ENCODE peak calls at places on chromosomes 12 and 14, in six cellular contexts. J, E, B, Q, D and U are unnamed samples.

GRCh38 chr14:103260629-103261124 is 73.4 kb upstream of the EIF5 start:
- DNase-seq in J (no peak), E (peak), B (peak), Q (no peak), D (no peak), U (peak)

GRCh38 chr12:114696443-114697245 is 12.7 kb upstream of the TBX3 start:
- DNase-seq in J (no peak), E (no peak), B (no peak), Q (no peak), D (no peak), U (no peak)

GRCh38 chr12:7933255-7933726 is 2.7 kb downstream of the SLC2A3 start:
- DNase-seq in J (no peak), E (peak), B (peak), Q (peak), D (peak), U (peak)

GRCh38 chr14:89249296-89249565 is 167.8 kb downstream of the FOXN3 start:
- DNase-seq in J (no peak), E (no peak), B (peak), Q (no peak), D (no peak), U (no peak)

GRCh38 chr14:101112351-101113107 is 209.0 kb upstream of the RTL1 start:
- DNase-seq in J (peak), E (peak), B (no peak), Q (no peak), D (no peak), U (no peak)

GRCh38 chr12:120761581-120761980 is 36.0 kb downstream of the ACADS start:
- DNase-seq in J (no peak), E (no peak), B (no peak), Q (no peak), D (no peak), U (no peak)

GRCh38 chr14:99659333-99659741 is 14.4 kb downstream of the HHIPL1 start:
- DNase-seq in J (no peak), E (no peak), B (no peak), Q (no peak), D (no peak), U (no peak)

GRCh38 chr14:74401504-74402241 is 24.3 kb downstream of the SYNDIG1L start:
- DNase-seq in J (no peak), E (peak), B (peak), Q (peak), D (no peak), U (no peak)

GRCh38 chr12:24293549-24293948 is 344.1 kb upstream of the SOX5 start:
- DNase-seq in J (no peak), E (no peak), B (no peak), Q (no peak), D (no peak), U (no peak)

GRCh38 chr14:105028251-105028927 is 7.5 kb upstream of the CDCA4 start:
- DNase-seq in J (no peak), E (peak), B (peak), Q (no peak), D (no peak), U (no peak)

GRCh38 chr12:107356266-107356936 is 263.1 kb upstream of the CRY1 start:
- DNase-seq in J (no peak), E (peak), B (peak), Q (no peak), D (no peak), U (peak)

GRCh38 chr12:58860788-58861240 is 59.5 kb downstream of the LRIG3 start:
- DNase-seq in J (no peak), E (no peak), B (no peak), Q (no peak), D (no peak), U (no peak)

GRCh38 chr14:25090716-25091454 is 40.9 kb upstream of the STXBP6 start:
- DNase-seq in J (no peak), E (peak), B (peak), Q (no peak), D (peak), U (peak)

GRCh38 chr14:67514650-67515385 is 18.3 kb upstream of the PLEKHH1 start:
- DNase-seq in J (peak), E (peak), B (peak), Q (peak), D (no peak), U (no peak)

GRCh38 chr12:52036587-52037171 is 14.6 kb upstream of the NR4A1 start:
- DNase-seq in J (peak), E (peak), B (peak), Q (peak), D (no peak), U (no peak)

GRCh38 chr14:65361920-65362319 is 50.6 kb upstream of the FUT8 start:
- DNase-seq in J (no peak), E (no peak), B (no peak), Q (no peak), D (no peak), U (no peak)

GRCh38 chr12:9325513-9325912 is 117.3 kb upstream of the PZP start:
- DNase-seq in J (no peak), E (no peak), B (no peak), Q (no peak), D (no peak), U (no peak)

GRCh38 chr12:49662998-49663843 is 39.9 kb downstream of the PRPF40B start:
- DNase-seq in J (no peak), E (peak), B (peak), Q (peak), D (peak), U (peak)

GRCh38 chr12:31228811-31229792 is 96.8 kb downstream of the SINHCAF start:
- DNase-seq in J (no peak), E (no peak), B (no peak), Q (no peak), D (no peak), U (no peak)

GRCh38 chr14:82055511-82055910 is 521.9 kb upstream of the SEL1L start:
- DNase-seq in J (no peak), E (no peak), B (no peak), Q (no peak), D (no peak), U (no peak)

GRCh38 chr14:76705214-76705613 is 56.1 kb upstream of the VASH1 start:
- DNase-seq in J (no peak), E (no peak), B (no peak), Q (no peak), D (no peak), U (no peak)

GRCh38 chr14:64673329-64673728 is 30.9 kb upstream of the PLEKHG3 start:
- DNase-seq in J (no peak), E (no peak), B (no peak), Q (no peak), D (no peak), U (no peak)

GRCh38 chr12:69070319-69071090 is 137.5 kb upstream of the CPM start:
- DNase-seq in J (no peak), E (peak), B (peak), Q (peak), D (peak), U (peak)

GRCh38 chr14:37602605-37603453 is 7.4 kb downstream of the TTC6 start:
- DNase-seq in J (no peak), E (peak), B (no peak), Q (no peak), D (no peak), U (no peak)

GRCh38 chr14:90204516-90204915 is 51.8 kb upstream of the PSMC1 start:
- DNase-seq in J (no peak), E (no peak), B (no peak), Q (no peak), D (no peak), U (no peak)

GRCh38 chr12:120759591-120760348 is 34.1 kb downstream of the ACADS start:
- DNase-seq in J (peak), E (no peak), B (no peak), Q (no peak), D (no peak), U (no peak)

GRCh38 chr12:112199136-112199535 is 73.8 kb downstream of the TRAFD1 start:
- DNase-seq in J (no peak), E (no peak), B (no peak), Q (no peak), D (no peak), U (no peak)

GRCh38 chr14:73248294-73248868 is 11.1 kb downstream of the PAPLN start:
- DNase-seq in J (no peak), E (peak), B (peak), Q (no peak), D (no peak), U (no peak)